ENCODE peak calls at places on chromosomes 6 and 20, in four cellular contexts. G, I, A and C are unnamed samples.
A peak's percentile ranks its signal among the peaks of the same experiment; 100 is the strongest.

GRCh38 chr6:8852332-8852731 is 417.0 kb upstream of the SLC35B3 start:
- DNase-seq in G (no peak), I (no peak), A (no peak), C (no peak)

GRCh38 chr20:40563296-40563950 is 125.6 kb downstream of the MAFB start:
- DNase-seq in G (no peak), I (no peak), A (no peak), C (peak; percentile 83)

GRCh38 chr6:22926613-22927348 is 357.4 kb downstream of the HDGFL1 start:
- DNase-seq in G (no peak), I (no peak), A (no peak), C (no peak)

GRCh38 chr6:87366428-87366827 is 21.8 kb downstream of the C6orf163 start:
- DNase-seq in G (no peak), I (no peak), A (no peak), C (no peak)

GRCh38 chr6:42409582-42409981 is 42.1 kb downstream of the TRERF1 start:
- DNase-seq in G (no peak), I (no peak), A (no peak), C (no peak)

GRCh38 chr6:102398788-102399390 is 1005.4 kb downstream of the GRIK2 start:
- DNase-seq in G (no peak), I (no peak), A (no peak), C (no peak)

GRCh38 chr6:154458565-154459475 is 51.7 kb downstream of the CNKSR3 start:
- DNase-seq in G (no peak), I (no peak), A (no peak), C (no peak)

GRCh38 chr6:166420351-166420750 is 37.6 kb upstream of the MPC1 start:
- DNase-seq in G (no peak), I (no peak), A (no peak), C (no peak)

GRCh38 chr6:34517966-34518365 is 38.2 kb downstream of the SPDEF start:
- DNase-seq in G (no peak), I (no peak), A (no peak), C (no peak)

GRCh38 chr6:142756215-142756630 is 188.8 kb downstream of the HIVEP2 start:
- DNase-seq in G (no peak), I (no peak), A (no peak), C (no peak)

GRCh38 chr6:160103825-160104100 is 17.9 kb upstream of the SLC22A1 start:
- DNase-seq in G (no peak), I (no peak), A (no peak), C (no peak)

GRCh38 chr20:47453167-47453782 is 48.4 kb upstream of the NCOA3 start:
- DNase-seq in G (no peak), I (no peak), A (no peak), C (no peak)

GRCh38 chr20:35463455-35464300 is 8.3 kb downstream of the CEP250 start:
- DNase-seq in G (peak; percentile 40), I (peak; percentile 59), A (peak; percentile 45), C (peak; percentile 59)

GRCh38 chr6:125486881-125487280 is 185.1 kb upstream of the HDDC2 start:
- DNase-seq in G (no peak), I (no peak), A (no peak), C (no peak)

GRCh38 chr6:109053285-109053684 is 41.4 kb downstream of the SESN1 start:
- DNase-seq in G (no peak), I (no peak), A (no peak), C (no peak)

GRCh38 chr20:61956396-61957342 is 109.0 kb downstream of the TAF4 start:
- DNase-seq in G (no peak), I (no peak), A (no peak), C (peak; percentile 6)

GRCh38 chr20:46053416-46053815 is 24.4 kb downstream of the SLC12A5 start:
- DNase-seq in G (no peak), I (no peak), A (no peak), C (no peak)

GRCh38 chr6:95093154-95093553 is 484.2 kb upstream of the MANEA start:
- DNase-seq in G (no peak), I (no peak), A (no peak), C (no peak)

GRCh38 chr6:28615955-28616747 is 90.5 kb downstream of the GPX5 start:
- DNase-seq in G (no peak), I (no peak), A (no peak), C (no peak)

GRCh38 chr20:41203660-41204059 is 66.3 kb downstream of the PLCG1 start:
- DNase-seq in G (no peak), I (no peak), A (no peak), C (no peak)

GRCh38 chr20:46283426-46283825 is 24.9 kb downstream of the CDH22 start:
- DNase-seq in G (no peak), I (no peak), A (no peak), C (no peak)

GRCh38 chr20:63939061-63939935 is 16.9 kb downstream of the UCKL1 start:
- DNase-seq in G (no peak), I (no peak), A (no peak), C (no peak)

GRCh38 chr6:167079853-167080297 is 43.0 kb upstream of the CCR6 start:
- DNase-seq in G (no peak), I (no peak), A (no peak), C (no peak)